ENCODE peak calls at places on chromosomes 11 and 22, in nine cellular contexts. X is K562, E is GM12878, W is A549, Z is GM23338, F is HepG2, O is HCT116, A is SK-N-SH, Y is Panc1. B is an unnamed sample.

GRCh38 chr11:103317118-103317517 is 207.9 kb downstream of the DYNC2H1 start:
- DNase-seq in X (no peak), E (no peak), W (no peak), Z (no peak), F (no peak), O (no peak), A (no peak), Y (no peak), B (no peak)

GRCh38 chr22:23178512-23179254 is 1.6 kb upstream of the BCR start:
- DNase-seq in X (peak), E (no peak), W (peak), Z (peak), F (no peak), O (peak), A (peak), Y (peak), B (no peak)

GRCh38 chr11:64878223-64878493 is 263 bp downstream of the EHD1 start:
- DNase-seq in X (no peak), E (no peak), W (no peak), Z (no peak), F (no peak), O (no peak), A (no peak), Y (no peak), B (no peak)

GRCh38 chr11:6618117-6619020 is 853 bp downstream of the TPP1 start:
- DNase-seq in X (peak), E (no peak), W (no peak), Z (no peak), F (peak), O (no peak), A (no peak), Y (no peak), B (peak)

GRCh38 chr11:116984589-116984988 is 113.6 kb downstream of the SIK3 start:
- DNase-seq in X (no peak), E (no peak), W (no peak), Z (no peak), F (no peak), O (no peak), A (no peak), Y (no peak), B (peak)

GRCh38 chr11:33737362-33737821 is 1.2 kb upstream of the CD59 start:
- DNase-seq in X (peak), E (no peak), W (no peak), Z (no peak), F (no peak), O (no peak), A (no peak), Y (no peak), B (no peak)

GRCh38 chr11:132744771-132745170 is 787.5 kb downstream of the OPCML start:
- DNase-seq in X (no peak), E (no peak), W (no peak), Z (no peak), F (no peak), O (no peak), A (no peak), Y (no peak), B (no peak)

GRCh38 chr11:112163875-112164521 is at the start of gene IL18:
- DNase-seq in X (peak), E (no peak), W (peak), Z (peak), F (no peak), O (peak), A (no peak), Y (peak), B (peak)

GRCh38 chr11:110919241-110919893 is 207.1 kb upstream of the ARHGAP20 start:
- DNase-seq in X (no peak), E (no peak), W (no peak), Z (no peak), F (no peak), O (no peak), A (no peak), Y (no peak), B (no peak)

GRCh38 chr11:102111787-102112653 is 1.8 kb downstream of the YAP1 start:
- DNase-seq in X (no peak), E (no peak), W (peak), Z (no peak), F (peak), O (peak), A (no peak), Y (peak), B (no peak)

DNA sequence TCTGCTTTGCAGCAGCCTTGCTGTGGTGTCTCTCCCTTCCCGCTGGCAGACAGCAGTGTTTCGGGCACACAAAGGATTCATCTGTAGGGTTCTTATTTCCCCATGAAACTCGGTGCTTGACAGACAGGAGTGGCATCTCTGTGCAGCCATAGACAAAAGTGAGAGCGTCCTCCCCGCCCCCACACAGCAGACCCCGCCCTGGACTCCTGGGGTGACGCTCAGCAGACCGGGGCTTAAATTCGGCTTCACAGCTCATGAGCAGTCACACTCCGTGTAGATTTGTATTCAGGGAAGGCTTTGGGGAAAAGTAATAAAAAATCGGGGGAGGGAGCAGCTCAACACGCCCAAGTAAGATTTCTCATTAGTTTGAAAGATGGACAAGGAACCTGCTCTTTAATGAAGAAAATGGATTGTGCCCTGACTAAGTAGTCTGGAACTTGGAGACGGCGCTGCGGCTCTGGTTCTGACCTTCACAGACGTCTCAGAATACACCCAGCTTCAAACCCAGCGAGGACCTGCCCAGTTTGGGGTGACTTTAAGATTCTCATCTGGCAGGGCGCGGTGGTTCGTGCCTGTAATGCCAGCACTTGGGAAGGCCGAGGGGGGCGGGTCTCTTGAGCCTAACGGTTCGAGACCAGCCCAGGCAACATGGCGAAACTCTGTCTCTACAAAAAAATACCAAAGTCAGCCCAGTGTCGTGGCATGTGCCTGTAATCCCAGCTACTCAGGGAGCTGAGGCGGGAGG is 136.0 kb downstream of the CACNA1I start:
- DNase-seq in X (peak), E (no peak), W (no peak), Z (peak), F (no peak), O (no peak), A (no peak), Y (no peak), B (no peak)
- H3K27ac ChIP-seq in X (no peak), E (no peak), W (no peak), Z (no peak), F (no peak), O (no peak), A (no peak), Y (no peak), B (no peak)

DNA sequence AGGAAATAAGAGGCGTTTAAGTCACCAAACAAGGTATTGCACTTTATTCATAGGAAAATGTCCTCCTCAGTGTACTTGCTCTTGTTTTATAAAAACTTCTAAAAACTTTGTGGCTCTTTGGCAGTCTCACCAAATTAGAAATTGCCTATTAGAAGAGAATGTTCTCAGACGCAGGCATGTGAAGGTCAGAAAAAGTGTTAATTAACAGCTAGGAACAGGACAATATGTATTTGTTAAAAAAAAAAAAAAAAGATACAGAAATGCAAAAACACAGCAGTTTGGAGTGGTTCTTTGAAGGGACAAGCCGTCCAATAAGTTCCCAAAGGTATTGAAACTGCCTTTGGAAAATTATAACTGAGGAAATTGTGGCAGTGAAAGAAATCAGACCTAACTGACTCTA is 67.9 kb downstream of the SLC25A17 start:
- DNase-seq in X (no peak), E (no peak), W (no peak), Z (no peak), F (no peak), O (no peak), A (no peak), Y (no peak), B (no peak)
- TF ChIP-seq REST in X (no peak), E (no peak), W (no peak), Z (no peak), F (no peak), O (no peak), A (no peak), Y (no peak), B (no peak)

GRCh38 chr22:44191036-44191454 is 10.3 kb downstream of the PARVG start:
- DNase-seq in X (no peak), E (no peak), W (no peak), Z (no peak), F (no peak), O (no peak), A (no peak), Y (no peak), B (peak)
- H3K27ac ChIP-seq in X (no peak), E (peak), W (no peak), Z (no peak), F (no peak), O (no peak), A (no peak), Y (no peak), B (peak)

GRCh38 chr22:29882716-29883044 is 294 bp upstream of the MTMR3 start:
- DNase-seq in X (no peak), E (no peak), W (no peak), Z (no peak), F (no peak), O (no peak), A (no peak), Y (no peak), B (no peak)
- TF ChIP-seq REST in X (no peak), E (no peak), W (no peak), Z (no peak), F (no peak), O (no peak), A (no peak), Y (no peak), B (no peak)

GRCh38 chr11:99316761-99317475 is 296.2 kb downstream of the CNTN5 start:
- DNase-seq in X (no peak), E (no peak), W (no peak), Z (no peak), F (no peak), O (no peak), A (no peak), Y (no peak), B (no peak)

DNA sequence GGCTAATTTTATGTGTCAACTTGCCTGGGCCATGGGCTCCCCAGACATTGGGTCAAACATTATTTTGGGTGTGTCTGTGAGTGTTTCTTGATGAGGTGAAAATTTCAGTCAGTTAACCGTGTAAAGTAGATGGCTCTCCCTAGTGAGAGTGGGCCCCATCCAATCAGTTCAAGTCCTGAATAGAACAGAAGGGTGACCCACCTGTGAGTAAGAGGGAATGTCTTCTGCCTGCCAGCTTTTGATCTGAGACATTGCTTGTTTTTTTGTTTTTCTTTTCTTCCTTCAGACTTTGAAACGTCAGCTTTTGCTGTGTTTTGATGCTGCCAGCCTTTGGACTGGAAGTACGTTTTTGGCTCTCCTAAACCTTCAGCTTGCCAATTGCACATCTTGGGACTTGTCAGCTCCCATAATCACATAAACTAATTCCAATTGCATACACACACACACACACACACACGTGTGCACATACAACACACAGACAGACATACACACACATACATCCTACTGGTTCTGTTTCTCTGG is 300.1 kb downstream of the CNTN5 start:
- DNase-seq in X (no peak), E (no peak), W (no peak), Z (no peak), F (no peak), O (no peak), A (no peak), Y (no peak), B (no peak)
- H3K27ac ChIP-seq in X (no peak), E (no peak), W (no peak), Z (no peak), F (no peak), O (no peak), A (no peak), Y (no peak), B (no peak)

GRCh38 chr11:124799384-124800225 is 601 bp downstream of the MSANTD2 start:
- DNase-seq in X (peak), E (no peak), W (no peak), Z (peak), F (no peak), O (no peak), A (peak), Y (no peak), B (peak)
- TF ChIP-seq REST in X (no peak), E (no peak), W (no peak), Z (no peak), F (no peak), O (no peak), A (no peak), Y (no peak), B (no peak)

DNA sequence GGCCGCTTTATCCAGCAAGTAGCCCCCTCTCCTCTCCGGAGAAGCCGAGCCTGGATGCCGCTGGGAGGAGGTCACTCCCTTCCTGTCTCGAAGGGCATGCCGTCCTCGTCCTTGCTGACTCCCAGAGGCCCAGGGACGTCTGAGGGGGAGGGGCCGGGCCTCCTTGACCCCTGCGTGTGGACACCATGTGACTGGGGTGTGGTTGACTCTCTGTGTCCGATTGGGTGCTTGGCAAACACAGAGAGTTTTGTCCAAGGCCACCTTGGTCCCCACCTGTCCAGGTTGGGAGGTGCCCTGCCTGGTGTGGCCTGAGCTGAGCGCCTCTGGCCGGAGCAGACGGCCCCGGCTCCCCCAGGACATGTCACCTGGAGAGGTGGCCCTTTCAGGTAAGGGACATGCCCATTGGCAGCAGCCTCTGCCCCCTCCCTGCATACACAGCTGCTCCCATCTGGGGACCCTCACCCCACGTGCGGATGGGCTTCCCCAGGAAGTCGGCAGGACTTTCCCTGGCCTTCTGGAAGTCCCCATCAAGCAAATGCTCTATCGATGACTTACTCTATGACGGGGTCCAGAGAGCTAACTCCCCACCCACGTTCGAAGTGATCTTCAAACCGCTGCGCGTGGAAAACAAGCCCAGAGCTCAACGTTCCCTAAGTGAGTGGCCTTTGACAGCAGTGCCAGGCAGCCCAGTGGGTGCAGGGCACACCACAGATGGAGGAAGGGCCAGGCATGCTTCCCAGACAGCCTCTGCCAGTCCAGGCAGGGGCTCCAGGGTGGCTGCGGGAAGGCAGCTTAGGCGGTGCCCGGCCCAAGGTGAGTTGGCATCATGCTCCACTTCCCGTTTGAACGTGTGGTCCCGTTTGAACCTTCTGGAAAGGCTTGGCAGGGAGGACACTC is at the start of gene SMIM38:
- DNase-seq in X (peak), E (peak), W (no peak), Z (no peak), F (no peak), O (no peak), A (no peak), Y (no peak), B (no peak)
- H3K27ac ChIP-seq in X (peak), E (peak), W (no peak), Z (no peak), F (peak), O (no peak), A (peak), Y (peak), B (no peak)

GRCh38 chr11:99325807-99326206 is 305.1 kb downstream of the CNTN5 start:
- DNase-seq in X (no peak), E (no peak), W (peak), Z (no peak), F (peak), O (no peak), A (no peak), Y (no peak), B (peak)
- TF ChIP-seq REST in X (no peak), E (no peak), W (no peak), Z (no peak), F (no peak), O (no peak), A (no peak), Y (no peak), B (no peak)